ENCODE peak calls at places on chromosomes 6 and 20, in nine cellular contexts. Z is cardiac fibroblast, U is stomach, G is A549, S is fibroblast of lung, Y is mammary epithelial cell, R is fibroblast of the aortic adventitia, E is cardiac muscle cell, I is dorsolateral prefrontal cortex. F is an unnamed sample.

GRCh38 chr6:155174576-155175174 is 89.1 kb upstream of the CLDN20 start:
- DNase-seq in Z (peak; percentile 90), U (peak; percentile 60), G (peak; percentile 76), S (peak; percentile 79), Y (peak; percentile 80), R (peak; percentile 89), E (peak; percentile 80), I (peak; percentile 56), F (peak; percentile 43)

GRCh38 chr20:53829086-53829703 is 235.6 kb upstream of the ZNF217 start:
- DNase-seq in Z (peak; percentile 95), U (no peak), G (peak; percentile 77), S (peak; percentile 97), Y (peak; percentile 90), R (peak; percentile 98), E (no peak), I (no peak), F (no peak)

GRCh38 chr6:40276176-40276575 is 311.0 kb downstream of the LRFN2 start:
- DNase-seq in Z (no peak), U (peak; percentile 45), G (no peak), S (no peak), Y (no peak), R (no peak), E (no peak), I (no peak), F (no peak)

GRCh38 chr20:38172344-38172743 is 7.3 kb upstream of the TGM2 start:
- DNase-seq in Z (peak; percentile 45), U (no peak), G (peak; percentile 38), S (peak; percentile 65), Y (no peak), R (peak; percentile 51), E (no peak), I (no peak), F (no peak)

GRCh38 chr6:10410214-10410873 is 4.5 kb downstream of the TFAP2A start:
- DNase-seq in Z (no peak), U (no peak), G (no peak), S (no peak), Y (peak; percentile 25), R (no peak), E (no peak), I (no peak), F (no peak)

GRCh38 chr20:16775961-16776360 is 27.8 kb downstream of the OTOR start:
- DNase-seq in Z (no peak), U (no peak), G (no peak), S (no peak), Y (no peak), R (no peak), E (no peak), I (no peak), F (no peak)

GRCh38 chr6:145548941-145549652 is 186.2 kb downstream of the EPM2A start:
- DNase-seq in Z (no peak), U (no peak), G (no peak), S (no peak), Y (no peak), R (no peak), E (no peak), I (no peak), F (no peak)

GRCh38 chr6:14408491-14408890 is 290.9 kb downstream of the CD83 start:
- DNase-seq in Z (no peak), U (no peak), G (no peak), S (no peak), Y (no peak), R (no peak), E (no peak), I (no peak), F (no peak)

GRCh38 chr6:20399518-20399917 is 2.2 kb upstream of the E2F3 start:
- DNase-seq in Z (no peak), U (no peak), G (no peak), S (no peak), Y (no peak), R (no peak), E (no peak), I (no peak), F (no peak)

GRCh38 chr6:90008908-90009501 is 114.7 kb downstream of the GJA10 start:
- DNase-seq in Z (peak; percentile 25), U (no peak), G (no peak), S (peak; percentile 87), Y (peak; percentile 38), R (peak; percentile 7), E (no peak), I (no peak), F (no peak)

GRCh38 chr20:1187605-1188171 is 2.9 kb upstream of the TMEM74B start:
- DNase-seq in Z (peak; percentile 25), U (no peak), G (no peak), S (no peak), Y (no peak), R (no peak), E (no peak), I (no peak), F (no peak)

GRCh38 chr6:26022166-26022510 is 59.5 kb downstream of the TRIM38 start:
- DNase-seq in Z (peak; percentile 89), U (peak; percentile 60), G (no peak), S (peak; percentile 84), Y (peak; percentile 31), R (peak; percentile 89), E (peak; percentile 78), I (no peak), F (peak; percentile 38)

GRCh38 chr6:30612213-30612612 is 4.8 kb downstream of the PPP1R10 start:
- DNase-seq in Z (peak; percentile 55), U (no peak), G (no peak), S (peak; percentile 29), Y (no peak), R (peak; percentile 60), E (no peak), I (no peak), F (no peak)
- TF ChIP-seq CTCF in Z (peak; percentile 36), U (no peak), G (no peak), S (peak; percentile 56), Y (peak; percentile 10), R (peak; percentile 51), E (peak; percentile 45), I (peak; percentile 28), F (no peak)

DNA sequence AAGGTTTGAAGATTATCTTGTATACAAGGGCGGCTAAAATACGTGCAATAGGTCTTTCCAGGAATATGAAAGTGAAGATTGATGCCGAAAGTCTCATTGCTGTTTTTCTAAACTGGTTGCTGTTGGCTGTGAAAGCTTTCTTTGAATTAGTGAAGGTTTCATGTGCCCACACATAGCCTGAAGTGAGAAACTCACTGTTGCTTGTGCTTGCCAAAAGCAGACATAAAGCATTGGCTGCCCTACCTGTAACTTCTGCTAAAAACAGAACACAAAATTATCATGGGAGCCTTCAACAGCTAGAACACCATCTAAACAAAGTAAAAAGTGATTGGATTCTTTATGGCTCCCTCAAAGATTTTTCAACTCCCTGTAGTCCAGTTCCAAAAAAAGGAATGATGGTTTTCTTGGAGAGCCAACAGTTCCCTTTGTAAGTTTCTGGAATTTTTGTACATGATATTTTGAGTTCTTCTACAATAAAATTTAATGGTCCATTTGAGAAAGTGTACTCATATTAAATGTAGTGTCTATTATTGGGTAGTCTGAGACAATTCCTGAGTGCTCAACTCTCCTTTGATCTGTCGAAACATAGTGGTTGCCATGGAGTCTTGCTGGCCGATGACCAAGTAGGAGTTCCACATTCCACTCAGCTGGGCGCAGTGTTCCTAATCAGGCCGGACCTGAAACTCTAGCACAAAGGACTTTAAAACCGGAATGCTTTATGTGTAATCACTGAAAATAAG is 68.5 kb downstream of the PLEKHG1 start:
- DNase-seq in Z (peak; percentile 92), U (peak; percentile 97), G (peak; percentile 6), S (peak; percentile 91), Y (peak; percentile 93), R (peak; percentile 90), E (peak; percentile 93), I (no peak), F (no peak)
- TF ChIP-seq CTCF in Z (peak; percentile 30), U (peak; percentile 23), G (no peak), S (peak; percentile 43), Y (no peak), R (peak; percentile 37), E (peak; percentile 43), I (no peak), F (no peak)

DNA sequence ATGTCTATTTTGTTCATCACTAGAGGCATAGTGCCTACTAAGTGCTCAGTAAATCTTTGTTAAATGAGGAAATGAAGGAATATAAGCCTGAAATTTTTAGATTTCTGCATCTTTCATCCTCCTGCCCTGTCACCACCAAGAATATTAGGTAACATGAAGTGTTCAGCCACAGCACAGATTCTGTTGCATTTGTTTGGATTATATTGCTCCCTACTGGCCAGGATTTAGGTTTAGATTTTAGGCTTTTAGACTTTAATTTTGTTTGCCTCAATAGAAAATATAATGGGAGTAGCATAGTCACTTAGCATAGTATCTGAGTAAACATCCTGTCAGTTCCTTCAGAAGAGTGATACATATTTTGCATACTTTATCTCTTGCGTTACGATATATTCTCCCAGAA is 14.2 kb downstream of the FARS2 start:
- DNase-seq in Z (no peak), U (no peak), G (no peak), S (no peak), Y (no peak), R (peak; percentile 13), E (no peak), I (no peak), F (no peak)
- TF ChIP-seq CTCF in Z (no peak), U (no peak), G (no peak), S (no peak), Y (no peak), R (no peak), E (peak; percentile 10), I (no peak), F (no peak)

GRCh38 chr6:143531720-143532504 is 20.4 kb upstream of the FUCA2 start:
- DNase-seq in Z (no peak), U (no peak), G (no peak), S (no peak), Y (no peak), R (no peak), E (no peak), I (no peak), F (no peak)

GRCh38 chr6:143527677-143528076 is 16.2 kb upstream of the FUCA2 start:
- DNase-seq in Z (no peak), U (no peak), G (no peak), S (no peak), Y (no peak), R (no peak), E (no peak), I (no peak), F (no peak)

GRCh38 chr6:143528164-143528811 is 16.8 kb upstream of the FUCA2 start:
- DNase-seq in Z (no peak), U (no peak), G (no peak), S (no peak), Y (no peak), R (no peak), E (no peak), I (no peak), F (no peak)

DNA sequence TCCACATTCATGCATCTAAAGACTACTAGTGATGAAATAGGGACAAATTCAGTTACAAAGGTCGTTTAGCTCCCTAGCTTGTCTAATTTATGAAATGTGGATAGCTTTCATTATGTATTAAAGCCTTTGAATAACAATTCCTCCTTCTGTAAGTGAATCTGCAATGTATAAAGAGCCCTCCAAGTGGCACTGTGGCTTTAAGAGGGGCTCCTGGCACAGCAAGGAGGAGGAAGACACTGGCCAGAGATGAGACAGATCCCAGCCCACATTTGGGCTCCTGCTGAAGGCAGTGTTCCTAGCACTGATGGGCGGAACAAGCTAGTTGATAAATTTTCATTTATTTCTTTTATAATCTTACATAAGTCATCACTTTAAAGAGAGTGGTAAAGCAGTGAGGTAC is 17.6 kb upstream of the FUCA2 start:
- DNase-seq in Z (no peak), U (no peak), G (no peak), S (no peak), Y (no peak), R (no peak), E (no peak), I (no peak), F (no peak)
- TF ChIP-seq CTCF in Z (no peak), U (no peak), G (no peak), S (no peak), Y (no peak), R (no peak), E (no peak), I (no peak), F (no peak)

F was measured in glutamatergic neuron.